ENCODE peak calls at places on chromosome 10, in four cellular contexts. One of them, this sample, is unnamed.

GRCh38 chr10:36007369-36007768 is 365.3 kb upstream of the FZD8 start:
- DNase-seq in left ventricle myocardium superior: no peak
- DNase-seq in GM06990: no peak
- DNase-seq in NCI-H460: no peak
- DNase-seq in this sample: no peak

GRCh38 chr10:132590752-132591121 is 53.1 kb downstream of the INPP5A start:
- DNase-seq in left ventricle myocardium superior: peak; percentile 26
- DNase-seq in GM06990: no peak
- DNase-seq in NCI-H460: no peak
- DNase-seq in this sample: peak; percentile 9

GRCh38 chr10:119940487-119940886 is 48.0 kb downstream of the SEC23IP start:
- DNase-seq in left ventricle myocardium superior: no peak
- DNase-seq in GM06990: no peak
- DNase-seq in NCI-H460: no peak
- DNase-seq in this sample: peak; percentile 93

GRCh38 chr10:33600381-33600780 is 265.9 kb upstream of the NRP1 start:
- DNase-seq in left ventricle myocardium superior: no peak
- DNase-seq in GM06990: no peak
- DNase-seq in NCI-H460: no peak
- DNase-seq in this sample: no peak

GRCh38 chr10:28928484-28928883 is 251.2 kb downstream of the BAMBI start:
- DNase-seq in left ventricle myocardium superior: no peak
- DNase-seq in GM06990: no peak
- DNase-seq in NCI-H460: no peak
- DNase-seq in this sample: no peak

GRCh38 chr10:30094601-30095000 is 35.2 kb upstream of the JCAD start:
- DNase-seq in left ventricle myocardium superior: no peak
- DNase-seq in GM06990: no peak
- DNase-seq in NCI-H460: no peak
- DNase-seq in this sample: no peak

GRCh38 chr10:71547841-71548493 is 151.2 kb downstream of the CDH23 start:
- DNase-seq in left ventricle myocardium superior: peak; percentile 85
- DNase-seq in GM06990: no peak
- DNase-seq in NCI-H460: no peak
- DNase-seq in this sample: no peak

GRCh38 chr10:112191791-112192190 is 8.2 kb upstream of the GPAM start:
- DNase-seq in left ventricle myocardium superior: no peak
- DNase-seq in GM06990: no peak
- DNase-seq in NCI-H460: no peak
- DNase-seq in this sample: no peak

GRCh38 chr10:124565565-124566221 is 104.1 kb downstream of the LHPP start:
- DNase-seq in left ventricle myocardium superior: peak; percentile 50
- DNase-seq in GM06990: no peak
- DNase-seq in NCI-H460: peak; percentile 1
- DNase-seq in this sample: no peak

GRCh38 chr10:69220041-69220451 is at the start of gene HKDC1:
- DNase-seq in left ventricle myocardium superior: no peak
- DNase-seq in GM06990: no peak
- DNase-seq in NCI-H460: no peak
- DNase-seq in this sample: no peak

GRCh38 chr10:84681781-84682180 is 353.4 kb downstream of the CCSER2 start:
- DNase-seq in left ventricle myocardium superior: no peak
- DNase-seq in GM06990: no peak
- DNase-seq in NCI-H460: no peak
- DNase-seq in this sample: no peak

GRCh38 chr10:132107211-132107946 is 41.6 kb downstream of the JAKMIP3 start:
- DNase-seq in left ventricle myocardium superior: no peak
- DNase-seq in GM06990: no peak
- DNase-seq in NCI-H460: no peak
- DNase-seq in this sample: no peak

GRCh38 chr10:77643795-77644468 is 6.3 kb upstream of the KCNMA1 start:
- DNase-seq in left ventricle myocardium superior: no peak
- DNase-seq in GM06990: no peak
- DNase-seq in NCI-H460: peak; percentile 44
- DNase-seq in this sample: peak; percentile 65

GRCh38 chr10:14583967-14584366 is 190.7 kb downstream of the FAM107B start:
- DNase-seq in left ventricle myocardium superior: no peak
- DNase-seq in GM06990: no peak
- DNase-seq in NCI-H460: no peak
- DNase-seq in this sample: no peak

GRCh38 chr10:34889004-34889869 is 74.1 kb upstream of the PARD3 start:
- DNase-seq in left ventricle myocardium superior: no peak
- DNase-seq in GM06990: no peak
- DNase-seq in NCI-H460: no peak
- DNase-seq in this sample: no peak

GRCh38 chr10:12971001-12971788 is 30.3 kb downstream of the CCDC3 start:
- DNase-seq in left ventricle myocardium superior: no peak
- DNase-seq in GM06990: no peak
- DNase-seq in NCI-H460: no peak
- DNase-seq in this sample: no peak

GRCh38 chr10:34933676-34934075 is 118.6 kb upstream of the PARD3 start:
- DNase-seq in left ventricle myocardium superior: peak; percentile 76
- DNase-seq in GM06990: no peak
- DNase-seq in NCI-H460: no peak
- DNase-seq in this sample: no peak

GRCh38 chr10:65556006-65556405 is 1369.8 kb upstream of the LRRTM3 start:
- DNase-seq in left ventricle myocardium superior: no peak
- DNase-seq in GM06990: no peak
- DNase-seq in NCI-H460: no peak
- DNase-seq in this sample: no peak